ENCODE peak calls at places on chromosomes 16 and 17, in ten cellular contexts. P, L, G, C, F, K, S, H, B and O are unnamed samples.

GRCh38 chr17:7809086-7809790 is 24.8 kb upstream of the KDM6B start:
- DNase-seq in C (no peak), B (no peak), F (no peak), G (no peak), S (no peak), L (no peak), K (no peak), P (no peak), H (no peak), O (no peak)

GRCh38 chr17:47717261-47717697 is 15.8 kb upstream of the TBX21 start:
- DNase-seq in K (no peak), S (no peak), H (no peak), G (no peak), P (no peak), F (no peak), L (no peak), C (no peak), B (no peak), O (no peak)

GRCh38 chr16:51430716-51431369 is 279.8 kb upstream of the SALL1 start:
- DNase-seq in P (no peak), B (no peak), K (no peak), L (no peak), C (no peak), G (no peak), F (no peak), S (no peak), H (no peak), O (no peak)

GRCh38 chr16:58649707-58650106 is 20.1 kb upstream of the CNOT1 start:
- DNase-seq in B (no peak), F (no peak), P (no peak), C (no peak), L (no peak), G (no peak), K (no peak), H (no peak), S (no peak), O (no peak)

GRCh38 chr17:28494445-28495188 is 11.5 kb upstream of the FOXN1 start:
- DNase-seq in K (peak), C (peak), L (peak), F (peak), G (peak), H (no peak), S (peak), P (peak), B (peak), O (peak)

GRCh38 chr17:27319536-27320221 is 25.8 kb downstream of the WSB1 start:
- DNase-seq in G (peak), C (peak), S (no peak), B (peak), H (no peak), L (no peak), F (no peak), P (no peak), K (peak), O (no peak)

GRCh38 chr17:15978606-15979005 is 20.9 kb downstream of the ZSWIM7 start:
- DNase-seq in K (no peak), B (no peak), G (no peak), C (no peak), F (no peak), L (no peak), S (no peak), P (no peak), H (no peak), O (no peak)

GRCh38 chr16:52547001-52547833 is at the start of gene TOX3:
- DNase-seq in G (peak), H (no peak), P (peak), S (no peak), B (peak), K (no peak), L (no peak), F (no peak), C (no peak), O (no peak)

GRCh38 chr17:31564291-31564690 is 172.8 kb downstream of the RAB11FIP4 start:
- DNase-seq in F (no peak), L (no peak), B (no peak), P (no peak), C (no peak), K (no peak), S (no peak), G (no peak), H (no peak), O (no peak)

GRCh38 chr17:69179227-69179952 is 37.7 kb upstream of the ABCA6 start:
- DNase-seq in S (no peak), P (no peak), F (peak), G (no peak), L (no peak), B (peak), H (no peak), C (no peak), K (no peak), O (no peak)

GRCh38 chr17:48642059-48642842 is 16.1 kb upstream of the HOXB9 start:
- DNase-seq in C (no peak), G (peak), H (no peak), K (no peak), S (no peak), B (no peak), L (no peak), F (peak), P (no peak), O (no peak)

GRCh38 chr17:41967141-41967920 is 736 bp downstream of the CNP start:
- DNase-seq in L (peak), G (peak), H (peak), P (no peak), S (peak), F (no peak), C (no peak), B (peak), K (peak), O (no peak)

GRCh38 chr16:76882105-76882504 is 308.9 kb upstream of the MON1B start:
- DNase-seq in L (no peak), H (no peak), B (no peak), G (no peak), F (no peak), S (no peak), K (no peak), C (no peak), P (no peak), O (no peak)

GRCh38 chr16:85897384-85897783 is 1.6 kb upstream of the IRF8 start:
- DNase-seq in K (peak), P (no peak), F (no peak), L (no peak), C (no peak), S (no peak), G (peak), B (no peak), H (no peak), O (no peak)

GRCh38 chr17:39722965-39723848 is 7.1 kb downstream of the MIEN1 start:
- DNase-seq in S (no peak), F (no peak), L (no peak), P (no peak), H (no peak), G (no peak), C (no peak), B (no peak), K (no peak), O (peak)

GRCh38 chr17:8857919-8858318 is 9.6 kb downstream of the PIK3R6 start:
- DNase-seq in S (no peak), B (no peak), F (no peak), L (no peak), C (no peak), H (no peak), P (no peak), K (no peak), G (peak), O (no peak)

GRCh38 chr16:50273888-50274770 is 7.8 kb downstream of the ADCY7 start:
- DNase-seq in F (no peak), C (no peak), B (no peak), P (peak), K (no peak), S (no peak), G (peak), L (no peak), H (peak), O (no peak)

GRCh38 chr16:47499700-47500264 is 38.7 kb downstream of the PHKB start:
- DNase-seq in C (no peak), G (no peak), L (no peak), F (no peak), K (no peak), P (no peak), B (no peak), S (no peak), H (no peak), O (no peak)

GRCh38 chr17:4807534-4808377 is 804 bp downstream of the PLD2 start:
- DNase-seq in L (no peak), K (no peak), F (no peak), S (no peak), G (peak), H (no peak), B (peak), P (no peak), C (no peak), O (no peak)

GRCh38 chr17:45784583-45785372 is 658 bp downstream of the CRHR1 start:
- DNase-seq in F (no peak), K (no peak), C (peak), G (peak), B (peak), H (no peak), S (no peak), P (peak), L (no peak), O (no peak)

GRCh38 chr17:79168486-79169055 is 93.9 kb downstream of the ENGASE start:
- DNase-seq in L (no peak), K (no peak), S (no peak), F (no peak), C (no peak), B (no peak), P (no peak), H (no peak), G (no peak), O (no peak)

GRCh38 chr17:46822388-46822921 is 4.0 kb upstream of the WNT3 start:
- DNase-seq in S (peak), H (no peak), F (no peak), L (no peak), G (peak), K (no peak), B (no peak), P (no peak), C (no peak), O (no peak)

GRCh38 chr16:86559802-86560305 is 4.8 kb upstream of the MTHFSD start:
- DNase-seq in H (peak), F (no peak), L (no peak), S (no peak), K (no peak), P (no peak), B (no peak), C (no peak), G (no peak), O (no peak)

GRCh38 chr17:3963214-3964201 is 729 bp downstream of the ATP2A3 start:
- DNase-seq in F (no peak), P (peak), C (no peak), H (no peak), L (no peak), S (no peak), K (no peak), B (no peak), G (peak), O (no peak)

GRCh38 chr17:38440614-38441397 is 12.5 kb downstream of the ARHGAP23 start:
- DNase-seq in G (no peak), B (no peak), S (no peak), L (no peak), F (no peak), P (no peak), H (no peak), K (no peak), C (no peak), O (no peak)

GRCh38 chr17:64781394-64781793 is 119.3 kb upstream of the SMURF2 start:
- DNase-seq in P (peak), C (peak), L (no peak), S (no peak), B (peak), G (peak), F (no peak), H (peak), K (peak), O (no peak)

GRCh38 chr16:17342031-17342430 is 128.7 kb downstream of the XYLT1 start:
- DNase-seq in C (no peak), P (no peak), F (no peak), L (no peak), S (no peak), G (no peak), B (peak), H (no peak), K (no peak), O (no peak)

GRCh38 chr17:37177234-37177633 is 198.6 kb upstream of the C17orf78 start:
- DNase-seq in B (no peak), G (no peak), H (no peak), K (no peak), L (no peak), F (no peak), P (no peak), C (no peak), S (no peak), O (no peak)

GRCh38 chr17:16924701-16925440 is 47.0 kb downstream of the TNFRSF13B start:
- DNase-seq in F (no peak), C (peak), H (no peak), S (no peak), P (no peak), K (no peak), L (peak), B (no peak), G (peak), O (no peak)

GRCh38 chr16:2425008-2425518 is 4.2 kb upstream of the CCNF start:
- DNase-seq in L (no peak), P (no peak), F (no peak), S (no peak), G (no peak), K (no peak), B (no peak), C (no peak), H (peak), O (no peak)

GRCh38 chr17:73043686-73044581 is 48.6 kb downstream of the SLC39A11 start:
- DNase-seq in F (no peak), G (no peak), S (no peak), H (no peak), C (no peak), L (no peak), K (no peak), P (no peak), B (no peak), O (no peak)

GRCh38 chr17:15920758-15921239 is 24.1 kb upstream of the ADORA2B start:
- DNase-seq in P (no peak), B (no peak), G (no peak), K (no peak), F (peak), S (peak), H (no peak), C (peak), L (no peak), O (peak)

GRCh38 chr16:49923411-49923810 is 67.5 kb upstream of the ZNF423 start:
- DNase-seq in B (no peak), C (no peak), L (no peak), S (no peak), F (no peak), H (peak), K (no peak), G (no peak), P (no peak), O (no peak)

GRCh38 chr17:21330436-21331160 is 45.6 kb upstream of the KCNJ12 start:
- DNase-seq in H (peak), L (no peak), G (peak), K (no peak), B (no peak), S (no peak), C (no peak), P (no peak), F (no peak), O (no peak)
- TF ChIP-seq POLR2A in H (no peak), L (no peak), G (no peak), K (no peak), B (no peak), S (no peak), C (no peak), P (no peak), F (no peak), O (no peak)

DNA sequence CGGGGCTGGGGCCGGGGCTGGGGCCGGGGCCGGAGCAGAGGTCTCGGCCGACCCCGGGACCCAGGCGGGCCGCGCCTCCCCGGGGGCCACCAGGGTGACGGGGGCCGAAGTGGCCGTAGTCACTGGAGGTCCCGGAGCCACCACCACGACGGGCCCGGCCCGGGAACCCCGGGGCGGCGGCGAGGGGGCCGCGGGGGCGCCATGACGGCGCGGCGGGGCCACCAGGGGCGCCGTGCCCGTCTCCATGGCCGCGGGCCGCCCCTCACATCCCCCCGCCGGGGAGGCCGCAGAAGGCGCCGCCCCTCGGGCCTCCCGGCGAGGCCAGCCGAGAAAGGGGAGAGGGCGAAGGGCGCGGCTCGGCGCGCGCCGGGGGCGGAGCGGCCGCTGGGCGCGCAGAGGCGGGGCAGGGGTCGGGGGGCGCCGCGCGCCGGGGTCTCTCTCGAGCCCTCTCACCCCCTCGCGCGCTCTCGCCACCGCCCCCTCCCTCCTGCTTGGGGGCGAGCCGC is 303 bp downstream of the TBC1D10B start:
- DNase-seq in F (no peak), B (no peak), K (no peak), L (no peak), C (no peak), H (no peak), S (no peak), G (no peak), P (peak), O (no peak)
- TF ChIP-seq POLR2A in F (peak), B (no peak), K (no peak), L (peak), C (no peak), H (no peak), S (peak), G (no peak), P (no peak), O (peak)

DNA sequence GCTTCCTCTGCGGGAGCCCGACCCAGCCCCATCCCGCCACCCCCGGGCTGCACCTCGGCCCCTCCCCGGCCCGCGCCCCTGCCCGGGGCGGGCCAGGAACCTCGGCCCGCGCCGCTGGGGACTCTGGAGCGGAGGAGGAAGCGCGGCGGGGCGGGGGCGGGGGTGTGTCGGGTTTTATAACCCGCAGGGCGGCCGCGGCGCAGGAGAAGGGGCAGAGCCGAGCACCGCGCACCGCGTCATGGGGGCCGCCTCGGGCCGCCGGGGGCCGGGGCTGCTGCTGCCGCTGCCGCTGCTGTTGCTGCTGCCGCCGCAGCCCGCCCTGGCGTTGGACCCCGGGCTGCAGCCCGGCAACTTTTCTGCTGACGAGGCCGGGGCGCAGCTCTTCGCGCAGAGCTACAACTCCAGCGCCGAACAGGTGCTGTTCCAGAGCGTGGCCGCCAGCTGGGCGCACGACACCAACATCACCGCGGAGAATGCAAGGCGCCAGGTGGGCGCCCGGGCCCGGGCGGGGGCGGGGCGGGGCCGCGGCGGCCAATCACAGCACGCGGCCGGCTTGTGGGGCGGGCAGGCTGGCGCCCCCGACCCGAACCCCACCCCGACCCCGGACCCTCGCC is at the start of gene ACE:
- DNase-seq in H (no peak), S (no peak), L (no peak), C (no peak), K (no peak), F (peak), P (peak), G (peak), B (peak), O (no peak)
- TF ChIP-seq POLR2A in H (no peak), S (peak), L (no peak), C (no peak), K (peak), F (no peak), P (no peak), G (peak), B (no peak), O (no peak)

GRCh38 chr17:75704963-75705875 is 16.0 kb upstream of the ITGB4 start:
- DNase-seq in C (no peak), H (peak), F (no peak), G (no peak), L (no peak), B (no peak), S (no peak), P (no peak), K (no peak), O (no peak)

GRCh38 chr17:75703591-75703990 is 17.7 kb upstream of the ITGB4 start:
- DNase-seq in C (no peak), P (no peak), B (no peak), L (no peak), F (no peak), H (no peak), K (no peak), S (no peak), G (no peak), O (no peak)

GRCh38 chr17:75703191-75703590 is 18.1 kb upstream of the ITGB4 start:
- DNase-seq in P (no peak), F (no peak), S (no peak), K (no peak), G (no peak), C (no peak), L (no peak), B (no peak), H (peak), O (no peak)

GRCh38 chr17:75706042-75706728 is 15.1 kb upstream of the ITGB4 start:
- DNase-seq in S (no peak), C (no peak), L (no peak), F (no peak), H (peak), P (no peak), G (no peak), K (no peak), B (no peak), O (no peak)

DNA sequence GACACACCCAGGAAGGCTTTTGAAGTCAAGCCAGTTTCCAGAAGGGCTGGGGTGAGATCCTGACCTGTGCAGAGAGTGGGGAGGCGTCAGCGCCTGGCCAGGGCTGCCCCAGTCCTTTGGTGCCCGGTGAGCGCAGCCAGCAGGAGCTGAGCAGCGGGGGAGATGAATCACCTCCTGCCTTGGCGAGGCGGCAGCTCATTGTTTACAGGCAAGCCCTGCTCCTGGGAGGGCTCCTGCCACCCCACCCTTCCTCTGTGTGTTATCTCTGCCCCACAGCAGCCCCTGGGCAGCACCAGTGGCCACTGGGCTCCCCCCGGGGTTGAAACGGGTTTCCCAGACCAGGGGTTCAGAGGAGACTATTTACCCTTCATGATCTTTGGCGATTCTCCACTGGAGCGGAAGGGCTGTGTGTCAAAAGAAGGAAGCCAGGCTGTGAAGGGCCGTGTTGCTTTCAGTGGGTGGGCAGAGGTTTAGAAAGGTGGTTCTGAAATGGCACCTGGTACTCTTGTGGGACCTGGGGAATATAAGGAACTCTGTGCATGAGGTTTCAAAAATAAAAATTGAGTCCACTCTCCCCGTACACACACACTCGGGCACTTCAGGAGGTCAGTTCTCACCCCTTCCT is 14.1 kb upstream of the ITGB4 start:
- DNase-seq in F (peak), H (peak), B (peak), G (no peak), S (peak), K (peak), C (no peak), L (no peak), P (no peak), O (peak)
- TF ChIP-seq POLR2A in F (no peak), H (no peak), B (no peak), G (no peak), S (no peak), K (no peak), C (no peak), L (no peak), P (no peak), O (no peak)

GRCh38 chr17:50866950-50867855 is 1.0 kb upstream of the TOB1 start:
- DNase-seq in H (peak), S (peak), F (peak), G (peak), C (peak), L (peak), K (peak), P (no peak), B (peak), O (peak)
- TF ChIP-seq POLR2A in H (no peak), S (no peak), F (peak), G (peak), C (no peak), L (peak), K (peak), P (no peak), B (peak), O (peak)